ENCODE peak calls at places on chromosomes 7 and 10, in nine cellular contexts. B is CD8-positive, alpha-beta T cell; O is RWPE1; J is AG04449; W is cardiac muscle cell; H is pancreas; R is glutamatergic neuron; Z is colonic mucosa; M is sigmoid colon. Y is an unnamed sample.

GRCh38 chr10:112265745-112266144 is 17.5 kb upstream of the TECTB start:
- DNase-seq in B (no peak), O (no peak), J (no peak), W (no peak), H (no peak), R (no peak), Z (no peak), M (no peak), Y (no peak)

GRCh38 chr10:63829020-63829419 is 307.8 kb downstream of the REEP3 start:
- DNase-seq in B (no peak), O (no peak), J (no peak), W (no peak), H (no peak), R (no peak), Z (no peak), M (no peak), Y (no peak)

GRCh38 chr7:150357277-150357676 is 11.3 kb upstream of the REPIN1 start:
- DNase-seq in B (peak; percentile 64), O (no peak), J (no peak), W (no peak), H (no peak), R (no peak), Z (no peak), M (peak; percentile 51), Y (no peak)

GRCh38 chr7:101234636-101235035 is 3.0 kb downstream of the CLDN15 start:
- DNase-seq in B (no peak), O (no peak), J (no peak), W (no peak), H (no peak), R (no peak), Z (no peak), M (no peak), Y (no peak)

GRCh38 chr10:132299381-132300336 is 8.1 kb downstream of the STK32C start:
- DNase-seq in B (no peak), O (no peak), J (no peak), W (no peak), H (peak; percentile 30), R (no peak), Z (no peak), M (peak; percentile 57), Y (no peak)

GRCh38 chr10:8331896-8332729 is 277.6 kb downstream of the GATA3 start:
- DNase-seq in B (peak; percentile 83), O (peak; percentile 40), J (no peak), W (peak; percentile 51), H (peak; percentile 40), R (peak; percentile 57), Z (peak; percentile 24), M (no peak), Y (peak; percentile 2)

GRCh38 chr7:7304705-7305475 is 122.5 kb downstream of the C1GALT1 start:
- DNase-seq in B (no peak), O (no peak), J (no peak), W (no peak), H (no peak), R (no peak), Z (no peak), M (no peak), Y (no peak)

GRCh38 chr10:51683031-51683830 is 16.2 kb downstream of the CSTF2T start:
- DNase-seq in B (no peak), O (no peak), J (peak; percentile 66), W (no peak), H (no peak), R (no peak), Z (no peak), M (no peak), Y (no peak)

GRCh38 chr7:40815512-40815911 is 680.7 kb downstream of the SUGCT start:
- DNase-seq in B (no peak), O (peak; percentile 62), J (no peak), W (no peak), H (no peak), R (no peak), Z (no peak), M (no peak), Y (peak; percentile 83)

GRCh38 chr7:105934577-105935185 is 28.4 kb upstream of the CDHR3 start:
- DNase-seq in B (no peak), O (peak; percentile 29), J (no peak), W (peak; percentile 72), H (no peak), R (no peak), Z (no peak), M (no peak), Y (peak; percentile 19)

GRCh38 chr7:154592392-154592791 is 410.5 kb downstream of the PAXIP1 start:
- DNase-seq in B (no peak), O (no peak), J (no peak), W (no peak), H (no peak), R (no peak), Z (no peak), M (no peak), Y (no peak)

GRCh38 chr7:100465702-100466311 is 1.7 kb upstream of the SPACDR start:
- DNase-seq in B (no peak), O (peak; percentile 59), J (no peak), W (peak; percentile 69), H (peak; percentile 95), R (no peak), Z (peak; percentile 56), M (peak; percentile 92), Y (no peak)

GRCh38 chr10:46549171-46550075 is 7.0 kb downstream of the GPRIN2 start:
- DNase-seq in B (no peak), O (no peak), J (no peak), W (no peak), H (peak; percentile 84), R (no peak), Z (no peak), M (peak; percentile 68), Y (no peak)

GRCh38 chr10:74628136-74628535 is 198.3 kb upstream of the KAT6B start:
- DNase-seq in B (no peak), O (no peak), J (no peak), W (no peak), H (no peak), R (no peak), Z (no peak), M (no peak), Y (no peak)

GRCh38 chr7:27923308-27923980 is 183.5 kb downstream of the TAX1BP1 start:
- DNase-seq in B (no peak), O (no peak), J (no peak), W (no peak), H (no peak), R (no peak), Z (no peak), M (no peak), Y (no peak)

GRCh38 chr7:2638224-2638991 is 6.6 kb downstream of the TTYH3 start:
- DNase-seq in B (no peak), O (no peak), J (no peak), W (no peak), H (peak; percentile 81), R (peak; percentile 29), Z (no peak), M (peak; percentile 83), Y (peak; percentile 89)

DNA sequence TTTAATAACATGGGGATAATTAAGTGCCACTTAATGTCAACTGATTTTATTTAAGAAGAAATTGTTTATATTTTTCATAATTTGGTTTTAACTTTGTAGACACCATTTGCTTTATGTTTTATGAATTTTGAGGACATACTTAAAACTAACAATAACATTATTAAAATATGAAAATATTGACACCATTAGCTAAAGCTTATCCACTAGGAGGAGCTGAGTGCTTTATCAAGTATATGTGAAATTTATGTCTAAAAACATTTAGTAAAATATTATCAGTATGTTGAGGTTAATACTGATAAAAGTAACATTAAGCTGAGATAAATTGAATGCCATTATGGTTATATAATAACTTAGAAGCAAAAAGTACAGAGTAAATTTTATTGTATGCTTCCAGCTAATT is 622.1 kb downstream of the ARL4A start:
- DNase-seq in B (no peak), O (no peak), J (no peak), W (no peak), H (no peak), R (no peak), Z (no peak), M (no peak), Y (no peak)
- TF ChIP-seq CTCF in B (no peak), O (peak; percentile 10), J (no peak), W (no peak), H (no peak), R (no peak), Z (no peak), M (no peak), Y (no peak)

GRCh38 chr10:124064158-124064603 is 29.2 kb downstream of the CHST15 start:
- DNase-seq in B (no peak), O (no peak), J (no peak), W (no peak), H (no peak), R (no peak), Z (no peak), M (no peak), Y (no peak)
- TF ChIP-seq CTCF in B (no peak), O (no peak), J (no peak), W (no peak), H (no peak), R (no peak), Z (no peak), M (no peak), Y (no peak)

DNA sequence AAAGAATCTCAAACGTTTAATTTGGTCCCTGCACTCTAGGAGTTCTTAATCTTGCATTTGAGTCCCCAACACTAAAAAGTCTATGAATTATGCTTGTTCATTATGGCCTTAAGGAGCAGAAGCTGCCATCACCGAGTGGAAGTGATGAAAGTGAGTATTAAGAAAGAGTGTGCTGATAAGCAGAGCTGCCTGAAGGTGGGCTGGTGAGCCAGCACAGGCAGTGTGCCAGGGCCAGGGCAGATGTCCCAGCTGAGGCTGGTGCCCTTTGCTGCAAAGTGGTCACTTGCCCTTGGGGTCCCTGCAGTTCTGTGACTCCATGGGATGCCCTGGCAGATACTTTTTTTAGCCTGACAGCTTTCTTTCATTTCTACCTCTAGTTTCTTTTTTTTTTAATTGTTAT is 73.0 kb upstream of the LOXL4 start:
- DNase-seq in B (no peak), O (no peak), J (no peak), W (peak; percentile 23), H (no peak), R (no peak), Z (no peak), M (no peak), Y (no peak)
- TF ChIP-seq CTCF in B (no peak), O (no peak), J (no peak), W (no peak), H (no peak), R (no peak), Z (no peak), M (no peak), Y (peak; percentile 2)

GRCh38 chr10:78401882-78402367 is 368.3 kb downstream of the RPS24 start:
- DNase-seq in B (no peak), O (no peak), J (no peak), W (peak; percentile 78), H (no peak), R (no peak), Z (no peak), M (peak; percentile 57), Y (no peak)

GRCh38 chr10:78395162-78395561 is 361.5 kb downstream of the RPS24 start:
- DNase-seq in B (no peak), O (no peak), J (no peak), W (no peak), H (no peak), R (no peak), Z (no peak), M (no peak), Y (no peak)

GRCh38 chr10:78397796-78398195 is 364.1 kb downstream of the RPS24 start:
- DNase-seq in B (no peak), O (no peak), J (no peak), W (no peak), H (no peak), R (no peak), Z (no peak), M (no peak), Y (no peak)

GRCh38 chr10:78396754-78397153 is 363.1 kb downstream of the RPS24 start:
- DNase-seq in B (no peak), O (no peak), J (no peak), W (no peak), H (no peak), R (no peak), Z (no peak), M (no peak), Y (no peak)

GRCh38 chr10:78398385-78398784 is 364.7 kb downstream of the RPS24 start:
- DNase-seq in B (no peak), O (no peak), J (no peak), W (no peak), H (no peak), R (no peak), Z (no peak), M (no peak), Y (no peak)
- TF ChIP-seq CTCF in B (no peak), O (no peak), J (no peak), W (no peak), H (no peak), R (no peak), Z (no peak), M (no peak), Y (no peak)

Y was measured in HFF-Myc.